ENCODE peak calls at places on chromosome 15, in eight cellular contexts. F is dorsolateral prefrontal cortex, H is aorta, G is left lung, A is GM23338, B is upper lobe of right lung, T is neural progenitor cell, J is colonic mucosa. C is an unnamed sample.

GRCh38 chr15:79834496-79834895 is 62.3 kb downstream of the MTHFS start:
- DNase-seq in F (no peak), H (no peak), G (peak; percentile 85), A (no peak), B (peak; percentile 79), T (no peak), J (no peak), C (no peak)

GRCh38 chr15:51223771-51224229 is 114.6 kb downstream of the CYP19A1 start:
- DNase-seq in F (no peak), H (no peak), G (no peak), A (no peak), B (no peak), T (no peak), J (no peak), C (peak; percentile 92)

GRCh38 chr15:58077427-58077826 is 11.9 kb upstream of the ALDH1A2 start:
- DNase-seq in F (no peak), H (no peak), G (no peak), A (peak; percentile 51), B (no peak), T (peak; percentile 37), J (no peak), C (peak; percentile 35)

GRCh38 chr15:90201150-90201943 is at the start of gene SEMA4B:
- DNase-seq in F (no peak), H (peak; percentile 89), G (peak; percentile 82), A (peak; percentile 93), B (peak; percentile 89), T (peak; percentile 95), J (peak; percentile 83), C (peak; percentile 33)

GRCh38 chr15:86163771-86164170 is 84.1 kb downstream of the AGBL1 start:
- DNase-seq in F (no peak), H (no peak), G (no peak), A (no peak), B (no peak), T (no peak), J (no peak), C (no peak)

GRCh38 chr15:99537344-99537743 is 28.4 kb upstream of the MEF2A start:
- DNase-seq in F (no peak), H (no peak), G (no peak), A (no peak), B (no peak), T (no peak), J (no peak), C (peak; percentile 32)

GRCh38 chr15:41775651-41776050 is 1.4 kb downstream of the MAPKBP1 start:
- DNase-seq in F (no peak), H (no peak), G (no peak), A (no peak), B (no peak), T (no peak), J (no peak), C (peak; percentile 29)

GRCh38 chr15:71195242-71195641 is 80.0 kb downstream of the THSD4 start:
- DNase-seq in F (no peak), H (no peak), G (no peak), A (peak; percentile 70), B (no peak), T (peak; percentile 37), J (no peak), C (peak; percentile 34)

GRCh38 chr15:89824607-89824867 is 9.9 kb upstream of the ANPEP start:
- DNase-seq in F (no peak), H (no peak), G (no peak), A (peak; percentile 38), B (peak; percentile 49), T (no peak), J (no peak), C (no peak)

GRCh38 chr15:90892023-90892422 is 7.7 kb downstream of the FES start:
- DNase-seq in F (no peak), H (no peak), G (no peak), A (no peak), B (no peak), T (no peak), J (no peak), C (no peak)

GRCh38 chr15:48397841-48398240 is 66.6 kb downstream of the DUT start:
- DNase-seq in F (no peak), H (peak; percentile 82), G (no peak), A (no peak), B (peak; percentile 70), T (no peak), J (no peak), C (no peak)

GRCh38 chr15:63203451-63204090 is 14.2 kb downstream of the RAB8B start:
- DNase-seq in F (no peak), H (no peak), G (no peak), A (no peak), B (no peak), T (no peak), J (no peak), C (no peak)

GRCh38 chr15:58980351-58980939 is 7.0 kb upstream of the RNF111 start:
- DNase-seq in F (no peak), H (no peak), G (no peak), A (peak; percentile 52), B (no peak), T (peak; percentile 14), J (no peak), C (peak; percentile 65)

GRCh38 chr15:36024066-36024465 is 478.1 kb upstream of the DPH6 start:
- DNase-seq in F (no peak), H (no peak), G (no peak), A (no peak), B (no peak), T (no peak), J (no peak), C (peak; percentile 51)

GRCh38 chr15:42804739-42805138 is 67.8 kb upstream of the CDAN1 start:
- DNase-seq in F (no peak), H (no peak), G (no peak), A (no peak), B (no peak), T (no peak), J (no peak), C (no peak)

GRCh38 chr15:69591905-69592508 is 139.4 kb downstream of the RPLP1 start:
- DNase-seq in F (no peak), H (no peak), G (no peak), A (no peak), B (no peak), T (no peak), J (no peak), C (no peak)

GRCh38 chr15:27958911-27959598 is 140.1 kb downstream of the OCA2 start:
- DNase-seq in F (no peak), H (no peak), G (no peak), A (no peak), B (no peak), T (no peak), J (no peak), C (no peak)

GRCh38 chr15:74133071-74133702 is 2.8 kb downstream of the ISLR2 start:
- DNase-seq in F (no peak), H (no peak), G (no peak), A (peak; percentile 69), B (no peak), T (peak; percentile 57), J (no peak), C (no peak)

DNA sequence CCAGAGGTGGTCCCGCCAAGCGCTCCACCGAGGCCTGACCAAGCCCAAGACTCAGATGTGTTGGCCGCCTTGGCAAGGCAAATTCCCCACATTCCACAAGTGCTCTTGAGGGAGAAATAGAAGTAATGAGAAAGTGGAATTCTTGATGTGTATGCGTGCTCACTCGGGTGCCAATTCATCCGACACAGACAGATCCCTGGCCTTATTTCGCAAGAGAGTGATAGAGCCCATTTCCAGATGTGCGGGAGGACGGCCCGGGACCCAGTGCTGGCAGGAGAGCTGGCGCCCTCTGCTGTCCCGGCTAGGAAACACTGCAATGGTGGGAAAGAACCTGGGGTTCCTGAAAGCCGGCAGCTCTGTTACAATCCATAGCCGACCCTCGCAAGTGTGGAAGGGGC is 76.0 kb downstream of the HMG20A start:
- DNase-seq in F (peak; percentile 78), H (peak; percentile 95), G (peak; percentile 85), A (peak; percentile 92), B (peak; percentile 91), T (peak; percentile 82), J (peak; percentile 81), C (peak; percentile 99)
- H3K4me3 ChIP-seq in F (no peak overlapping the region), H (no peak overlapping the region), G (no peak overlapping the region), A (peak overlapping the region; percentile 15), B (peak overlapping the region; percentile 6), T (no peak overlapping the region), J (no peak overlapping the region), C (peak overlapping the region; percentile 32)

GRCh38 chr15:64519897-64520296 is 59.5 kb downstream of the ZNF609 start:
- DNase-seq in F (no peak), H (no peak), G (no peak), A (peak; percentile 32), B (no peak), T (no peak), J (no peak), C (no peak)

GRCh38 chr15:64521726-64522164 is 61.4 kb downstream of the ZNF609 start:
- DNase-seq in F (peak; percentile 45), H (no peak), G (no peak), A (peak; percentile 66), B (no peak), T (peak; percentile 62), J (no peak), C (peak; percentile 60)

GRCh38 chr15:64523240-64523639 is 62.9 kb downstream of the ZNF609 start:
- DNase-seq in F (no peak), H (no peak), G (no peak), A (no peak), B (no peak), T (no peak), J (no peak), C (no peak)

GRCh38 chr15:64521201-64521600 is 60.8 kb downstream of the ZNF609 start:
- DNase-seq in F (no peak), H (no peak), G (no peak), A (no peak), B (no peak), T (no peak), J (no peak), C (peak; percentile 45)

DNA sequence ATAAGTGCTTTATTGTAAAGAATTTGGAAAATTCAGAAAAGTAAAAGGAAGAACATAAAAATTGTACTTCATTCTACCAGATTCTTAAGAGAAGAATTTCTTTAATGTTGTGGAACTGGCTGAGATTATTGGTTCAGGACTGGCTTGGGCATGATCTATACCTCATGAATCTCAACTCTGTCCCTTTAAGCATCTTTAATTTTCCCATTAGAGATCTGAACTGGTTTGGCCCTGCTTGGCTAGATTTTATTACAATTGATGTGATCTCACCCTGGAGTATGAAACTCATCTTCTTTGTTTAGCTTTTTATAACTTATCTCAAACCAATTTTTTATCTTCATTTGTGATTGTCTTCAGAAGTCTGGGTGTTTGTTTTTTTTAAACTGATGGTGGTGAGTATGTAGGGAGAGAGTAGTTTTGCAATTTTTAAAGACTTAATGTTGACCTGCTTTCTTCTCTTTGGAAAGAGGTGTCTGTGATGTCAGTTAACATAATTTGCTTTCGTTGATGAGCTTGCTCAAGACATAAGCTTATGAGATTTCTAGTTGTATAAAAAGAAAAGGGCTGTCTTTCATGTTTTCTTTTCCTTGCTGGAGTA is 61.9 kb downstream of the ZNF609 start:
- DNase-seq in F (no peak), H (no peak), G (no peak), A (no peak), B (no peak), T (no peak), J (no peak), C (no peak)
- H3K4me3 ChIP-seq in F (no peak overlapping the region), H (no peak overlapping the region), G (no peak overlapping the region), A (no peak overlapping the region), B (no peak overlapping the region), T (no peak overlapping the region), J (no peak overlapping the region), C (no peak overlapping the region)

GRCh38 chr15:65182538-65182937 is 2.6 kb downstream of the CLPX start:
- DNase-seq in F (no peak), H (no peak), G (no peak), A (no peak), B (no peak), T (no peak), J (no peak), C (no peak)
- H3K4me3 ChIP-seq in F (no peak overlapping the region), H (no peak overlapping the region), G (peak overlapping the region; percentile 87), A (no peak overlapping the region), B (no peak overlapping the region), T (no peak overlapping the region), J (no peak overlapping the region), C (no peak overlapping the region)

GRCh38 chr15:32718082-32718821 is 448 bp downstream of the GREM1 start:
- DNase-seq in F (no peak), H (peak; percentile 72), G (no peak), A (peak; percentile 68), B (no peak), T (peak; percentile 76), J (peak; percentile 25), C (no peak)
- H3K4me3 ChIP-seq in F (peak overlapping the region; percentile 50), H (peak overlapping the region; percentile 35), G (peak overlapping the region; percentile 17), A (peak overlapping the region; percentile 70), B (peak overlapping the region; percentile 30), T (peak overlapping the region; percentile 45), J (peak overlapping the region; percentile 48), C (peak overlapping the region; percentile 75)